ENCODE peak calls at places on chromosomes 7 and 10, in six cellular contexts. O, C, Z, W, N and J are unnamed samples. For H3K36me3, the result is how much of the 10 kb centered on the place peaks cover.

GRCh38 chr7:69817096-69817495 is 218.8 kb downstream of the AUTS2 start:
- DNase-seq in O (peak), C (no peak), Z (no peak), W (peak), N (no peak), J (peak)

GRCh38 chr10:51462076-51462779 is 237.2 kb downstream of the CSTF2T start:
- DNase-seq in O (peak), C (no peak), Z (no peak), W (no peak), N (no peak), J (no peak)

GRCh38 chr7:25456467-25457171 is 228.3 kb upstream of the NPVF start:
- DNase-seq in O (no peak), C (no peak), Z (no peak), W (peak), N (peak), J (peak)

GRCh38 chr7:26291699-26292538 is at the start of gene SNX10:
- DNase-seq in O (peak), C (peak), Z (peak), W (peak), N (peak), J (peak)

GRCh38 chr10:48608279-48608681 is 3.4 kb upstream of the ARHGAP22 start:
- DNase-seq in O (no peak), C (peak), Z (no peak), W (no peak), N (no peak), J (peak)

GRCh38 chr10:90314718-90315117 is 543.1 kb downstream of the HTR7 start:
- DNase-seq in O (peak), C (no peak), Z (no peak), W (no peak), N (no peak), J (no peak)

GRCh38 chr7:108463613-108464012 is 7.4 kb upstream of the NRCAM start:
- DNase-seq in O (no peak), C (no peak), Z (no peak), W (no peak), N (no peak), J (no peak)

GRCh38 chr10:77915299-77916105 is 11.1 kb downstream of the DLG5 start:
- DNase-seq in O (no peak), C (no peak), Z (no peak), W (no peak), N (no peak), J (no peak)

GRCh38 chr10:51765284-51765971 is 66.0 kb upstream of the CSTF2T start:
- DNase-seq in O (no peak), C (no peak), Z (no peak), W (no peak), N (no peak), J (no peak)

GRCh38 chr7:155722936-155723335 is 78.5 kb downstream of the RBM33 start:
- DNase-seq in O (no peak), C (no peak), Z (no peak), W (no peak), N (no peak), J (no peak)

GRCh38 chr10:5654218-5654755 is 12.1 kb downstream of the ASB13 start:
- DNase-seq in O (no peak), C (no peak), Z (no peak), W (no peak), N (no peak), J (no peak)
- H3K4me3 ChIP-seq in O (no peak), C (no peak), Z (no peak), W (no peak), N (no peak), J (no peak)

DNA sequence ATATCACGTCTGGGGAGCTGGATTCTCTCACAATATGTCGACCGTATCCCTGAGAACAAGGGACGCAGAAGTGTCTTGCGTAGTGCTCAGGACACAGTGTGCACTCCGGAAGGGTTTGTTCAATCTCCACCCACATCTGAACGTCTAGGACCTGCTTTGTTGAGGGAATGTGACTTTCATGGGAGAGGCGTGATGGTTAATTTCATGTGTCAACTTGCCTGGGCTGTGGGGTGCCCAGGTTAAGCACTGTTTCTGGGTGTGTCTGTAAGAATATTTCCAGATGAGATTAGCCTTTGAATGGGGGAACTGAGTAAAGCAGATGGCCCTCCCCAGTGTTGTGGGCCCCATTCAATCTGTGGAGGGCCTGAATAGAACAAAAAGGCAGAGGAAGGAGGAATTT is 80.4 kb upstream of the SFMBT2 start:
- DNase-seq in O (no peak), C (no peak), Z (no peak), W (no peak), N (no peak), J (no peak)
- H3K36me3 ChIP-seq in O (under half), C (under half), Z (under half), W (under half), N (under half), J (under half)

GRCh38 chr10:88983206-88983605 is 7.4 kb upstream of the FAS start:
- DNase-seq in O (no peak), C (no peak), Z (no peak), W (no peak), N (no peak), J (no peak)
- H3K4me3 ChIP-seq in O (no peak), C (no peak), Z (no peak), W (no peak), N (no peak), J (no peak)

GRCh38 chr7:255721-256361 is 34.1 kb upstream of the FOXL3 start:
- DNase-seq in O (no peak), C (no peak), Z (peak), W (no peak), N (no peak), J (no peak)
- H3K36me3 ChIP-seq in O (half or more), C (under half), Z (half or more), W (under half), N (under half), J (half or more)

GRCh38 chr7:2114926-2115738 is 117.6 kb downstream of the MAD1L1 start:
- DNase-seq in O (no peak), C (no peak), Z (no peak), W (no peak), N (no peak), J (no peak)

GRCh38 chr7:2117681-2118045 is 115.1 kb downstream of the MAD1L1 start:
- DNase-seq in O (no peak), C (no peak), Z (no peak), W (no peak), N (no peak), J (no peak)

GRCh38 chr7:2116903-2117680 is 115.7 kb downstream of the MAD1L1 start:
- DNase-seq in O (peak), C (no peak), Z (no peak), W (no peak), N (peak), J (peak)

GRCh38 chr7:2115739-2116065 is 117.0 kb downstream of the MAD1L1 start:
- DNase-seq in O (no peak), C (no peak), Z (no peak), W (no peak), N (no peak), J (no peak)

DNA sequence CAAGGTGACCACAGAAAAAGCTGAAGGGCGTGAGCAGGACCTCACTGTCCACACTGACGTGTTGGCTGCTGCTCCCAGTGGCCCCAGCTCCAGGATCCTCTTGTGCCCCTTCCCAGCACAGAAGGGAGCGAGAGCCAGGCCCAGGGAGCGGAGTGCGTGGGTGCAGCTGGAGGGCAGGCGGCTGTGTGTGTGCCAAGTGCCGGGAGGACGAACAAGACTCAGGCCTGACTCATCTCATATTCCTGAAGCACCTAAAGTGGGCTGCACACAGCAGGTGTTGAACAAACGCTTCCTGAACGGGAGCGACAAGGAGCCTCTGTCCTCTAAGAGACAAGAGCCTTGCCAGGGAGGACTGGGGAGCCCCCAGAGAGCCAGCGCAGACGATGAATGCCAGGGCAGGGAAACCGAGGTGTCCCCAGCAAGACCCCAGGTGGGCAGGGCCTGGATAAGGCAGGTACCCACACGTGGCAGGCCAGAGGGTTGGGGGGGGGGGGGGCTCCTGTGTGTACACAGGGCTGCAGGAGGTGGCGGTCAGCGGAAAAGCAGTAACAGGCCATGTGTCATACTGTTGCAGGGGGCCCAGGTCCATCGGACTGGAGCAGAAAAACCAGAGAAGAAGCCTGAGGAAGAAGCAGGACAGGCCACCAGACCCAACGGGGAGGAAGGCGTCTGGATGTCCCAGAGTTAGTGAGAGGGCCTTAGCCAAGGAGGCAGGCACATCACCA is 116.5 kb downstream of the MAD1L1 start:
- DNase-seq in O (peak), C (no peak), Z (no peak), W (no peak), N (peak), J (peak)
- H3K4me3 ChIP-seq in O (no peak), C (no peak), Z (no peak), W (no peak), N (no peak), J (no peak)

DNA sequence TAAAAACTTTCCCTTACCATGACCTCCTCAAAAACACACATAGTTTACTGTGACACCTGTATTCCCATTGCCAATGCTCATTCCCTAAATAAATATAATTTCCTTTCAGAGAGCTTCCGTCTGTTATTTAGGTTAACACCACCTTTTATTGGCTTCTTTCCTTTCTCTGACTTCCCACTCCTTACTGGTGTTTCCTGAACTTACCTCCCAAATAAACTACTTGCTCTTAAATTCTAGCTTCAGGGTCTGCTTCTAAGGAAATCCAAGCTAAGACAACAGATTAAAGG is 67.4 kb upstream of the ZNF746 start:
- DNase-seq in O (no peak), C (no peak), Z (no peak), W (no peak), N (no peak), J (no peak)
- H3K36me3 ChIP-seq in O (under half), C (under half), Z (under half), W (under half), N (under half), J (under half)

DNA sequence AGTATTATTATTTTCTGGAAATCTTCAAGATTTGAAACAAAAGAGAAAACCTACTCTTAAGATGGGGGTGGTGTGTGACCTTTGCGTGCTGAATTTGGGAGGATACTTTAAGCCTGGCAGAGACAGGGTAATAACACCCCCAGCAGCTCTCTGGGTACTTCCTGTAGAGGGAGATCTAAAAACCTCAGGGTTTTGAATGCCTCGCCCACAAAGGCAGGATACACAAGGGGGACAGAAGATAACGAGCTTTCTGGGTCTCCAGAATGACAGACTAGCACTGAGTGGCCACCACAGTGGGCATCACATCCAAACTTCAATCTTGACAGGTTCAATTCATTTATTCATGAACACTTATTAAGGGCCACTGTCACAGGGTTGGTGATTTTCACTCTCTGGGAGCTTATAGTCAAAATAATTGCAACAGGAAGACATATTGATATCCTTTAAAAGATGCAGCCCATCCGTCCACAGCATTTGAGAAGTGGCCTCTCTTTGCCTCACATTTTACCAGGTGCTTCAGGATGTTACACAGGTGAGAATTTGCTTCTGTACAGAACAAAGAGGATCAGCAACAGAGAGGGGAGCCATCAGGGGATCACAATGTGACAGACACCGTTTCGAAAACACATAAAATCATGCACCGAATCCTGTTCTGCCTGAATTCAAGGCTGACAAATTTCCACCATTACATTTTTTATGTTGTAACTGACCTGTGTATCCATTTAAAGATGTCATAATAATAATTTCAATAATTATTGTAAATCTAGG is 14.3 kb downstream of the CPA1 start:
- DNase-seq in O (no peak), C (peak), Z (no peak), W (no peak), N (no peak), J (no peak)
- H3K4me3 ChIP-seq in O (no peak), C (no peak), Z (no peak), W (no peak), N (no peak), J (no peak)

GRCh38 chr10:102654969-102655368 is 10.7 kb downstream of the TRIM8 start:
- DNase-seq in O (no peak), C (no peak), Z (no peak), W (no peak), N (no peak), J (no peak)

GRCh38 chr10:102656791-102657371 is 12.6 kb downstream of the TRIM8 start:
- DNase-seq in O (no peak), C (no peak), Z (no peak), W (no peak), N (no peak), J (no peak)

GRCh38 chr10:102657451-102657850 is 13.2 kb downstream of the TRIM8 start:
- DNase-seq in O (no peak), C (no peak), Z (no peak), W (no peak), N (no peak), J (no peak)

GRCh38 chr10:102654566-102654965 is 10.3 kb downstream of the TRIM8 start:
- DNase-seq in O (no peak), C (no peak), Z (no peak), W (no peak), N (no peak), J (no peak)

GRCh38 chr10:102656026-102656425 is 11.7 kb downstream of the TRIM8 start:
- DNase-seq in O (no peak), C (no peak), Z (no peak), W (no peak), N (no peak), J (no peak)
- H3K36me3 ChIP-seq in O (under half), C (under half), Z (half or more), W (under half), N (under half), J (under half)

GRCh38 chr10:68560916-68561691 is 967 bp downstream of the TET1 start:
- DNase-seq in O (peak), C (no peak), Z (no peak), W (peak), N (no peak), J (peak)

GRCh38 chr10:68559872-68560200 is 301 bp upstream of the TET1 start:
- DNase-seq in O (no peak), C (peak), Z (no peak), W (no peak), N (no peak), J (no peak)

GRCh38 chr10:68560201-68560915 is at the start of gene TET1:
- DNase-seq in O (peak), C (no peak), Z (no peak), W (peak), N (no peak), J (peak)

GRCh38 chr10:68562666-68563522 is 2.8 kb downstream of the TET1 start:
- DNase-seq in O (peak), C (no peak), Z (no peak), W (peak), N (no peak), J (no peak)

GRCh38 chr10:68561804-68562649 is 1.9 kb downstream of the TET1 start:
- DNase-seq in O (peak), C (no peak), Z (no peak), W (peak), N (no peak), J (no peak)
- H3K4me3 ChIP-seq in O (peak), C (no peak), Z (peak), W (peak), N (peak), J (no peak)